ENCODE peak calls at places on chromosomes 6 and 20, in nine cellular contexts. P is GM23248; J is upper lobe of left lung; I is left ventricle myocardium inferior; V is neural progenitor cell; C is heart right ventricle; U is endodermal cell; H is naive thymus-derived CD4-positive, alpha-beta T cell; S is GM23338. E is an unnamed sample.

GRCh38 chr6:15511248-15512125 is 151.3 kb downstream of the DTNBP1 start:
- DNase-seq in V (no peak), S (no peak), C (peak; percentile 71), H (no peak), P (no peak), U (no peak), J (no peak), I (peak; percentile 77), E (peak; percentile 71)

GRCh38 chr6:5078121-5078695 is 6.9 kb upstream of the PPP1R3G start:
- DNase-seq in I (no peak), V (no peak), H (no peak), C (no peak), U (no peak), S (no peak), P (peak; percentile 23), J (no peak), E (no peak)

GRCh38 chr6:141164042-141164748 is 968.5 kb upstream of the GJE1 start:
- DNase-seq in J (no peak), V (no peak), S (no peak), C (peak; percentile 59), I (no peak), H (no peak), U (no peak), P (no peak), E (no peak)

GRCh38 chr20:50038574-50038991 is 55.8 kb downstream of the SNAI1 start:
- DNase-seq in J (no peak), U (peak; percentile 72), P (no peak), C (no peak), I (no peak), S (no peak), V (peak; percentile 62), H (no peak), E (no peak)

GRCh38 chr20:3889489-3890409 is 562 bp downstream of the PANK2 start:
- DNase-seq in S (peak; percentile 39), I (peak; percentile 37), C (peak; percentile 40), H (no peak), J (peak; percentile 64), V (no peak), P (peak; percentile 48), U (peak; percentile 63), E (no peak)

GRCh38 chr6:139732451-139732850 is 358.0 kb upstream of the CITED2 start:
- DNase-seq in J (no peak), U (no peak), I (no peak), C (no peak), P (peak; percentile 82), S (no peak), V (no peak), H (no peak), E (peak; percentile 63)

GRCh38 chr6:137277971-137278602 is 58.9 kb upstream of the IFNGR1 start:
- DNase-seq in U (peak; percentile 88), H (no peak), V (peak; percentile 15), J (no peak), I (no peak), P (peak; percentile 89), C (no peak), S (peak; percentile 48), E (no peak)

GRCh38 chr6:31070711-31071197 is 41.6 kb downstream of the C6orf15 start:
- DNase-seq in C (peak; percentile 36), U (peak; percentile 87), P (peak; percentile 89), I (no peak), J (peak; percentile 70), V (peak; percentile 89), S (peak; percentile 86), H (no peak), E (no peak)

GRCh38 chr6:10140824-10141223 is 274.1 kb downstream of the TFAP2A start:
- DNase-seq in S (no peak), U (no peak), J (no peak), P (no peak), I (no peak), V (no peak), C (no peak), H (no peak), E (no peak)

GRCh38 chr6:121383478-121383877 is 49.2 kb upstream of the TBC1D32 start:
- DNase-seq in S (no peak), U (no peak), V (no peak), H (no peak), I (no peak), P (no peak), C (no peak), J (no peak), E (no peak)

DNA sequence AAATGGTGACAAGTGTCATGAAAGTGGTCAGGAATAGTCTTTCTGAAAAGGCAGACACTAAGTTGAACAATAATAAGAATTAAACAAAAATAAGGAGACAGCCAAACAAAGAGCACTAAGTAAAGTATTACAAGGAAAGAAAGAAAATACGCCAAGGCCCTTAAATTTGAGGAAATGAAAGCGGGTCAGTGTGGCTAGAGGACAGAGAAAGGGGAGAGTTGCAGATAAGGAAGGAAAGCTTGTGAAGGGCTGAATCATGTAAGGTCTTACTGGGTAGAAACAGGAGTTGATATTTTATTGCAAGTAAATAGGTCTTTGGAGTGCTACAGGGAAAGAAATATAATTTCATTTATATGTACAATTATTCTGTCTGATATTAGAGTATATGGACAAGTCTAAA is 732.1 kb downstream of the EPHA7 start:
- DNase-seq in V (no peak), J (no peak), I (no peak), P (no peak), C (no peak), H (no peak), U (no peak), S (no peak), E (no peak)
- H3K4me1 ChIP-seq in V (no peaks in the 10 kb centered on the region), J (no peaks in the 10 kb centered on the region), I (peaks cover 8% of the 10 kb centered on the region), P (no peaks in the 10 kb centered on the region), C (no peaks in the 10 kb centered on the region), H (no peaks in the 10 kb centered on the region), U (no peaks in the 10 kb centered on the region), S (no peaks in the 10 kb centered on the region), E (no peaks in the 10 kb centered on the region)

GRCh38 chr6:73513496-73513854 is 7.4 kb downstream of the EEF1A1 start:
- DNase-seq in H (no peak), I (no peak), V (no peak), C (no peak), P (peak; percentile 36), J (no peak), U (no peak), S (no peak), E (no peak)
- H3K4me1 ChIP-seq in H (peaks cover 21% of the 10 kb centered on the region), I (peaks cover 26% of the 10 kb centered on the region), V (peaks cover 8% of the 10 kb centered on the region), C (peaks cover 14% of the 10 kb centered on the region), P (peaks cover 16% of the 10 kb centered on the region), J (peaks cover 28% of the 10 kb centered on the region), U (no peaks in the 10 kb centered on the region), S (peaks cover 5% of the 10 kb centered on the region), E (no peaks in the 10 kb centered on the region)

GRCh38 chr6:38163186-38164130 is 343.9 kb downstream of the ZFAND3 start:
- DNase-seq in H (no peak), C (no peak), I (no peak), P (no peak), S (no peak), U (no peak), V (no peak), J (no peak), E (no peak)
- H3K4me1 ChIP-seq in H (no peaks in the 10 kb centered on the region), C (no peaks in the 10 kb centered on the region), I (peaks cover 7% of the 10 kb centered on the region), P (no peaks in the 10 kb centered on the region), S (no peaks in the 10 kb centered on the region), U (no peaks in the 10 kb centered on the region), V (peaks cover 3% of the 10 kb centered on the region), J (no peaks in the 10 kb centered on the region), E (no peaks in the 10 kb centered on the region)

GRCh38 chr6:108588586-108588985 is 27.9 kb downstream of the FOXO3 start:
- DNase-seq in I (no peak), J (no peak), V (peak; percentile 42), U (peak; percentile 50), P (peak; percentile 87), H (no peak), C (no peak), S (peak; percentile 34), E (no peak)
- H3K4me1 ChIP-seq in I (peaks cover 98% of the 10 kb centered on the region), J (peaks cover 95% of the 10 kb centered on the region), V (peaks cover 34% of the 10 kb centered on the region), U (peaks cover 18% of the 10 kb centered on the region), P (peaks cover 77% of the 10 kb centered on the region), H (peaks cover 21% of the 10 kb centered on the region), C (peaks cover 96% of the 10 kb centered on the region), S (peaks cover 45% of the 10 kb centered on the region), E (peaks cover 98% of the 10 kb centered on the region)

DNA sequence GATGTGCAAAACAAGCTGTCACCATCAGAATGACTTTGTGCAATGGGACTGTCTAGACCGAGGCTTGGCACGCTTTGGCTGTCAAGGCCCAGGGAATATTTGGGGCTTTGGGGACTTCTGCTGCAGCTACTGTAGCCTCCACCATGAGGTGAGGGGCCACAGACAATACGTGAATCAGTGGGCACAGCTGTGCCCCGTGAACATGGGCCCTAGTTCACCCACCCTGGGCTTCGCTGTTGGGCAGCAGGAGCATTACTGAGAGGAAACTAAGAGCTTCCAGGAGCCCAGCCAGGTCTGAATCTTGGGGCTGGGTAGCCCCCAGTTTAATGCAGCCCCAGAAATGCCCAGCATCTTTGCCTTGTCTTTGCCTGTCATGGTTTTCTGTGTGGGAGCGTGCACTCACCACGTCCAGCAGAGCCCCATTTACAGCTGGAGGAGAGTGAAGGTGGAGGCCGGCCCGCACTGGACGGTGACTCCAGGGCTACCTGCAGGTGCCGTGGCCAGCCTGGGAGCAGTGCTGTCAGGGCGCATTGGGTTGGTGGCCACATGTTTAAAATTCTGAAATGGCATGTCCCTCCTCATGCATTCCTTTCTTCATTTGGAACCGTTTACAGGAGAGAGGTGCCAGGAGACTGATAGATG is 34.7 kb downstream of the DUSP22 start:
- DNase-seq in C (no peak), U (no peak), H (no peak), V (no peak), P (no peak), J (peak; percentile 21), I (no peak), S (no peak), E (no peak)
- H3K4me1 ChIP-seq in C (peaks cover 36% of the 10 kb centered on the region), U (no peaks in the 10 kb centered on the region), H (no peaks in the 10 kb centered on the region), V (no peaks in the 10 kb centered on the region), P (peaks cover 13% of the 10 kb centered on the region), J (peaks cover 12% of the 10 kb centered on the region), I (peaks cover 43% of the 10 kb centered on the region), S (peaks cover 13% of the 10 kb centered on the region), E (peaks cover 34% of the 10 kb centered on the region)

GRCh38 chr20:38089500-38089899 is 56.0 kb downstream of the RPRD1B start:
- DNase-seq in P (no peak), U (no peak), H (no peak), S (no peak), V (no peak), I (no peak), C (no peak), J (no peak), E (no peak)
- H3K4me1 ChIP-seq in P (peaks cover 12% of the 10 kb centered on the region), U (no peaks in the 10 kb centered on the region), H (no peaks in the 10 kb centered on the region), S (no peaks in the 10 kb centered on the region), V (peaks cover 9% of the 10 kb centered on the region), I (peaks cover 95% of the 10 kb centered on the region), C (peaks cover 52% of the 10 kb centered on the region), J (peaks cover 42% of the 10 kb centered on the region), E (peaks cover 60% of the 10 kb centered on the region)

GRCh38 chr20:36094497-36094896 is 60.0 kb upstream of the EPB41L1 start:
- DNase-seq in P (no peak), H (no peak), C (peak; percentile 42), V (peak; percentile 35), S (peak; percentile 63), J (no peak), I (no peak), U (peak; percentile 64), E (no peak)
- H3K4me1 ChIP-seq in P (peaks cover 17% of the 10 kb centered on the region), H (peaks cover 11% of the 10 kb centered on the region), C (peaks cover 8% of the 10 kb centered on the region), V (peaks cover 38% of the 10 kb centered on the region), S (peaks cover 43% of the 10 kb centered on the region), J (peaks cover 46% of the 10 kb centered on the region), I (peaks cover 40% of the 10 kb centered on the region), U (peaks cover 8% of the 10 kb centered on the region), E (no peaks in the 10 kb centered on the region)

GRCh38 chr6:11198663-11199603 is 33.5 kb downstream of the NEDD9 start:
- DNase-seq in P (no peak), J (no peak), C (no peak), H (no peak), I (no peak), U (no peak), V (no peak), S (no peak), E (no peak)
- H3K4me1 ChIP-seq in P (peaks cover 39% of the 10 kb centered on the region), J (peaks cover 84% of the 10 kb centered on the region), C (peaks cover 74% of the 10 kb centered on the region), H (peaks cover 11% of the 10 kb centered on the region), I (peaks cover 99% of the 10 kb centered on the region), U (peaks cover 2% of the 10 kb centered on the region), V (peaks cover 64% of the 10 kb centered on the region), S (peaks cover 68% of the 10 kb centered on the region), E (peaks cover 81% of the 10 kb centered on the region)